ENCODE peak calls at places on chromosomes 3 and 15, in five cellular contexts. One of them, this sample, is unnamed. For H3K4me1 and H3K27me3, the result is how much of the 10 kb centered on the place peaks cover.

GRCh38 chr15:66673410-66674322 is 28.4 kb upstream of the SMAD6 start:
- DNase-seq in IMR-90: no peak
- DNase-seq in H1: peak
- DNase-seq in thoracic aorta: no peak
- DNase-seq in adrenal gland: peak
- DNase-seq in this sample: peak

GRCh38 chr3:196835081-196835480 is 32.6 kb upstream of the SENP5 start:
- DNase-seq in IMR-90: no peak
- DNase-seq in H1: no peak
- DNase-seq in thoracic aorta: no peak
- DNase-seq in adrenal gland: no peak
- DNase-seq in this sample: no peak

GRCh38 chr3:186938716-186939115 is 8.4 kb downstream of the ST6GAL1 start:
- DNase-seq in IMR-90: peak
- DNase-seq in H1: no peak
- DNase-seq in thoracic aorta: no peak
- DNase-seq in adrenal gland: no peak
- DNase-seq in this sample: no peak

GRCh38 chr3:156760333-156760732 is 65.8 kb upstream of the LEKR1 start:
- DNase-seq in IMR-90: no peak
- DNase-seq in H1: no peak
- DNase-seq in thoracic aorta: no peak
- DNase-seq in adrenal gland: no peak
- DNase-seq in this sample: no peak

GRCh38 chr3:115806501-115806900 is 183.2 kb downstream of the GAP43 start:
- DNase-seq in IMR-90: peak
- DNase-seq in H1: no peak
- DNase-seq in thoracic aorta: no peak
- DNase-seq in adrenal gland: no peak
- DNase-seq in this sample: no peak

GRCh38 chr3:46861293-46861995 is 1.8 kb downstream of the MYL3 start:
- DNase-seq in IMR-90: no peak
- DNase-seq in H1: no peak
- DNase-seq in thoracic aorta: no peak
- DNase-seq in adrenal gland: peak
- DNase-seq in this sample: no peak

GRCh38 chr3:62797129-62797528 is 78.1 kb downstream of the CADPS start:
- DNase-seq in IMR-90: no peak
- DNase-seq in H1: no peak
- DNase-seq in thoracic aorta: no peak
- DNase-seq in adrenal gland: no peak
- DNase-seq in this sample: no peak

GRCh38 chr3:169118666-169119370 is 544.7 kb downstream of the MECOM start:
- DNase-seq in IMR-90: peak
- DNase-seq in H1: no peak
- DNase-seq in thoracic aorta: no peak
- DNase-seq in adrenal gland: no peak
- DNase-seq in this sample: no peak

GRCh38 chr3:191775451-191776233 is 314.7 kb downstream of the PYDC2 start:
- DNase-seq in IMR-90: no peak
- DNase-seq in H1: no peak
- DNase-seq in thoracic aorta: no peak
- DNase-seq in adrenal gland: no peak
- DNase-seq in this sample: no peak

GRCh38 chr15:58115692-58116091 is 22.5 kb upstream of the AQP9 start:
- DNase-seq in IMR-90: no peak
- DNase-seq in H1: no peak
- DNase-seq in thoracic aorta: no peak
- DNase-seq in adrenal gland: no peak
- DNase-seq in this sample: no peak

GRCh38 chr3:153426344-153426743 is 264.3 kb downstream of the RAP2B start:
- DNase-seq in IMR-90: no peak
- DNase-seq in H1: no peak
- DNase-seq in thoracic aorta: no peak
- DNase-seq in adrenal gland: no peak
- DNase-seq in this sample: no peak

GRCh38 chr15:64232400-64232799 is 69.6 kb upstream of the PPIB start:
- DNase-seq in IMR-90: peak
- DNase-seq in H1: no peak
- DNase-seq in thoracic aorta: no peak
- DNase-seq in adrenal gland: no peak
- DNase-seq in this sample: no peak

GRCh38 chr15:64235552-64235951 is 72.7 kb upstream of the PPIB start:
- DNase-seq in IMR-90: no peak
- DNase-seq in H1: no peak
- DNase-seq in thoracic aorta: no peak
- DNase-seq in adrenal gland: no peak
- DNase-seq in this sample: no peak

GRCh38 chr15:64237677-64238076 is 74.9 kb upstream of the PPIB start:
- DNase-seq in IMR-90: no peak
- DNase-seq in H1: no peak
- DNase-seq in thoracic aorta: no peak
- DNase-seq in adrenal gland: no peak
- DNase-seq in this sample: no peak

GRCh38 chr15:64233299-64233698 is 70.5 kb upstream of the PPIB start:
- DNase-seq in IMR-90: no peak
- DNase-seq in H1: no peak
- DNase-seq in thoracic aorta: no peak
- DNase-seq in adrenal gland: no peak
- DNase-seq in this sample: no peak

DNA sequence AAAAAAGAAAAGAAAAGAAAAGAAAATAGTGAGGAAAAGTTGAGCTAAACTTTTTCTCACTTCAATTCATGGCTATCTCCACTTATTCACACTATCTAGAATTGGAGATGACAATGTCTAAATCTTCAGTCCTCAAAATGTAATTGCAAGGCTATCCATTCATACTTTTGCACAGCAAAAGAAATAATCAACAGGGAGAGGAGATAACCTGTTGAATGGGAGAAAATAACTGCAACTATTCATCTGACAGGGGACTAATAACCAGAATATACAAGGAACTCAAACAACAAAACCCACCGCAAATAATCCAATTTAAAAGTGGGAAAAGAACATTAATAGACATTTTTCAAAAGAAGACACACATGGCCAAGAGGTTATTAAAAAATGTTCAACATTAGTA is 73.3 kb upstream of the PPIB start:
- DNase-seq in IMR-90: no peak
- DNase-seq in H1: no peak
- DNase-seq in thoracic aorta: no peak
- DNase-seq in adrenal gland: no peak
- DNase-seq in this sample: no peak
- H3K4me1 ChIP-seq in IMR-90: under half
- H3K4me1 ChIP-seq in H1: under half
- H3K4me1 ChIP-seq in thoracic aorta: under half
- H3K4me1 ChIP-seq in adrenal gland: under half
- H3K4me1 ChIP-seq in this sample: under half

GRCh38 chr15:73751481-73751880 is 1.7 kb downstream of the INSYN1 start:
- DNase-seq in IMR-90: no peak
- DNase-seq in H1: no peak
- DNase-seq in thoracic aorta: no peak
- DNase-seq in adrenal gland: no peak
- DNase-seq in this sample: no peak

GRCh38 chr15:73751896-73752816 is 995 bp downstream of the INSYN1 start:
- DNase-seq in IMR-90: no peak
- DNase-seq in H1: no peak
- DNase-seq in thoracic aorta: no peak
- DNase-seq in adrenal gland: no peak
- DNase-seq in this sample: no peak

GRCh38 chr15:73749533-73749932 is 3.6 kb downstream of the INSYN1 start:
- DNase-seq in IMR-90: no peak
- DNase-seq in H1: no peak
- DNase-seq in thoracic aorta: no peak
- DNase-seq in adrenal gland: no peak
- DNase-seq in this sample: no peak

GRCh38 chr15:73750441-73750840 is 2.7 kb downstream of the INSYN1 start:
- DNase-seq in IMR-90: no peak
- DNase-seq in H1: no peak
- DNase-seq in thoracic aorta: no peak
- DNase-seq in adrenal gland: no peak
- DNase-seq in this sample: no peak

DNA sequence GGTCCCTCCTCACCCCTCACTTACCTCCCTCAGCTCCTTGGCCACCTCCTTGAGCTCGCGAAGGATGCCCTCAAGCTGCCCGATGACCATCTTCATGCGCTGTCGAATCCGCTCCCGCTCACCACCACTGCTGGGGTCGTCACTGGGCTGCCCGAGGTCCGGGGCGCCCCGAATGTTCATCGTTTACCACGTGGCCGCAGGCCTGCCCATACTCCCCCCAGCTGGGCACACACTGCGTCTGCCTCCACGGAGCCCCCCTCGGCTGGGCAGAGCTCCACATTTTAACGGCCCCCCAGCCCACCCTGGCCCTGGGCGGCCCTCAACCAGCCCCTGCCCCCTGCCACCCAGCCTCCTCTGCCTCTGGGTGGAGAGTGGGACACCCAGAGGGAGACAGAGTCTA is 2.2 kb downstream of the INSYN1 start:
- DNase-seq in IMR-90: no peak
- DNase-seq in H1: no peak
- DNase-seq in thoracic aorta: no peak
- DNase-seq in adrenal gland: no peak
- DNase-seq in this sample: no peak
- H3K27me3 ChIP-seq in IMR-90: half or more
- H3K27me3 ChIP-seq in H1: under half
- H3K27me3 ChIP-seq in thoracic aorta: under half
- H3K27me3 ChIP-seq in adrenal gland: under half
- H3K27me3 ChIP-seq in this sample: under half

DNA sequence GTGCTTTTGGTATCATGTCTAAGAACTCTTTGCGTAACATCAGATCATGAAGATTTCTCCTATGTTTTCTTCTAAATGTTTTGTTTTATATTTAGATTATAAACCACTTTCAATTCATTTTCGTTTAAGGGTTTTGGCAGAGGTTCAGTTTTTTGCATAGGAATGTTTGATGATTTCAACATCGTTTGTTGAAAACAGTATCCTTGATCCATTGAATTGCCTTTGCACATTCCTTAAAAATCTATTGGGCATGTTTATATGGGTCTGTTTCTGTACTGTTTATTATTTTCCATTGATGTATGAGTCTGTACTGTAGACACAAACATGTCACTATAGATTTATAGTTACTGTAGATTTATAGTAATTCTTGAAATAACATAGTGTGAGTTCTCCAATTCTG is 373.8 kb downstream of the SV2B start:
- DNase-seq in IMR-90: peak
- DNase-seq in H1: no peak
- DNase-seq in thoracic aorta: no peak
- DNase-seq in adrenal gland: no peak
- DNase-seq in this sample: no peak
- H3K4me1 ChIP-seq in IMR-90: under half
- H3K4me1 ChIP-seq in H1: under half
- H3K4me1 ChIP-seq in thoracic aorta: under half
- H3K4me1 ChIP-seq in adrenal gland: under half
- H3K4me1 ChIP-seq in this sample: under half

GRCh38 chr3:40332684-40333083 is 23.2 kb downstream of the EIF1B start:
- DNase-seq in IMR-90: no peak
- DNase-seq in H1: no peak
- DNase-seq in thoracic aorta: no peak
- DNase-seq in adrenal gland: no peak
- DNase-seq in this sample: no peak
- H3K27me3 ChIP-seq in IMR-90: under half
- H3K27me3 ChIP-seq in H1: under half
- H3K27me3 ChIP-seq in thoracic aorta: under half
- H3K27me3 ChIP-seq in adrenal gland: under half
- H3K27me3 ChIP-seq in this sample: under half

GRCh38 chr3:194162817-194163584 is 27.1 kb downstream of the HES1 start:
- DNase-seq in IMR-90: no peak
- DNase-seq in H1: no peak
- DNase-seq in thoracic aorta: no peak
- DNase-seq in adrenal gland: no peak
- DNase-seq in this sample: no peak
- H3K4me1 ChIP-seq in IMR-90: under half
- H3K4me1 ChIP-seq in H1: under half
- H3K4me1 ChIP-seq in thoracic aorta: under half
- H3K4me1 ChIP-seq in adrenal gland: under half
- H3K4me1 ChIP-seq in this sample: under half

GRCh38 chr3:7744850-7745249 is 756.8 kb upstream of the LMCD1 start:
- DNase-seq in IMR-90: no peak
- DNase-seq in H1: no peak
- DNase-seq in thoracic aorta: no peak
- DNase-seq in adrenal gland: no peak
- DNase-seq in this sample: no peak
- H3K27me3 ChIP-seq in IMR-90: under half
- H3K27me3 ChIP-seq in H1: under half
- H3K27me3 ChIP-seq in thoracic aorta: under half
- H3K27me3 ChIP-seq in adrenal gland: under half
- H3K27me3 ChIP-seq in this sample: under half

GRCh38 chr3:113212155-113212844 is 943 bp downstream of the BOC start:
- DNase-seq in IMR-90: no peak
- DNase-seq in H1: no peak
- DNase-seq in thoracic aorta: no peak
- DNase-seq in adrenal gland: no peak
- DNase-seq in this sample: no peak
- H3K4me1 ChIP-seq in IMR-90: under half
- H3K4me1 ChIP-seq in H1: under half
- H3K4me1 ChIP-seq in thoracic aorta: under half
- H3K4me1 ChIP-seq in adrenal gland: under half
- H3K4me1 ChIP-seq in this sample: under half

GRCh38 chr15:59746777-59747176 is 57.7 kb upstream of the BNIP2 start:
- DNase-seq in IMR-90: no peak
- DNase-seq in H1: no peak
- DNase-seq in thoracic aorta: no peak
- DNase-seq in adrenal gland: no peak
- DNase-seq in this sample: no peak

GRCh38 chr15:59751552-59752413 is 62.7 kb upstream of the BNIP2 start:
- DNase-seq in IMR-90: no peak
- DNase-seq in H1: no peak
- DNase-seq in thoracic aorta: no peak
- DNase-seq in adrenal gland: no peak
- DNase-seq in this sample: no peak
- H3K27me3 ChIP-seq in IMR-90: under half
- H3K27me3 ChIP-seq in H1: under half
- H3K27me3 ChIP-seq in thoracic aorta: under half
- H3K27me3 ChIP-seq in adrenal gland: under half
- H3K27me3 ChIP-seq in this sample: under half

DNA sequence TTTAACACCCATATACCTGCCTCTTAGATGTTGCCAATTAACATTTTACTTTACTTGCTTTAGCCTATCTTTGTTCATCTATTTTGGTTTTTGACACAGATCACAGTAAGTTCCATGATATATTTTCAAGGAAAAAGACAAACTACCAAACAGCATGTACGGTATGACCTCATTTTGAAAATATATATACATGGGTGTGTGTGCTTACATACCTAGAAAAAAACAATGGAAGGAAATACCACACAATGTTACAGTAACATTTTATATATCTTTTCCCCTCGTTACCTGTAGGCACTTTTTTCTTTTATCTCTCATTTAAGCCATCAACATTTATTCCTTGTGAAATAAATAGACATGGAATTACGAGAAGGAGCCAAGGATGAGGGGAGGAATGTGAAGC is 170.0 kb downstream of the FOXP1 start:
- DNase-seq in IMR-90: no peak
- DNase-seq in H1: no peak
- DNase-seq in thoracic aorta: no peak
- DNase-seq in adrenal gland: no peak
- DNase-seq in this sample: no peak
- H3K4me1 ChIP-seq in IMR-90: under half
- H3K4me1 ChIP-seq in H1: under half
- H3K4me1 ChIP-seq in thoracic aorta: under half
- H3K4me1 ChIP-seq in adrenal gland: under half
- H3K4me1 ChIP-seq in this sample: half or more